ENCODE peak calls at places on chromosomes 7 and 10, in seven cellular contexts. X, W, M, R, F, V and I are unnamed samples. For H3K36me3 and H3K27me3, the result is how much of the 10 kb centered on the place peaks cover.

GRCh38 chr7:39624202-39624807 is 933 bp downstream of the RALA start:
- DNase-seq in R (no peak), V (peak), X (no peak), M (no peak), W (no peak), F (peak), I (peak)

GRCh38 chr7:11833431-11833830 is 1.4 kb upstream of the THSD7A start:
- DNase-seq in V (peak), F (peak), X (no peak), W (no peak), R (no peak), M (no peak), I (no peak)

GRCh38 chr7:18753972-18754610 is 258.5 kb downstream of the HDAC9 start:
- DNase-seq in M (no peak), X (peak), R (peak), W (no peak), F (no peak), V (peak), I (no peak)

GRCh38 chr7:111672901-111673300 is 110.6 kb upstream of the IMMP2L start:
- DNase-seq in F (no peak), X (no peak), W (no peak), R (no peak), V (no peak), M (no peak), I (no peak)

GRCh38 chr7:48875300-48875916 is 48.9 kb upstream of the CDC14C start:
- DNase-seq in R (peak), F (peak), M (no peak), X (peak), V (peak), W (no peak), I (peak)

GRCh38 chr10:25786181-25786580 is 147.8 kb upstream of the MYO3A start:
- DNase-seq in X (peak), F (no peak), M (no peak), W (no peak), R (no peak), V (peak), I (no peak)

GRCh38 chr10:70355234-70356021 is 27.0 kb downstream of the LRRC20 start:
- DNase-seq in V (no peak), R (no peak), W (no peak), M (peak), X (no peak), F (peak), I (no peak)

GRCh38 chr7:17564678-17565209 is 266.3 kb downstream of the AHR start:
- DNase-seq in X (peak), R (peak), M (no peak), V (peak), F (no peak), W (no peak), I (no peak)

GRCh38 chr10:7035111-7035761 is 375.6 kb downstream of the SFMBT2 start:
- DNase-seq in X (no peak), F (no peak), M (no peak), V (no peak), R (no peak), W (no peak), I (no peak)

GRCh38 chr10:44397476-44398225 is 12.8 kb upstream of the CXCL12 start:
- DNase-seq in W (no peak), F (no peak), R (no peak), M (peak), X (no peak), V (no peak), I (no peak)

GRCh38 chr7:93060865-93061264 is 56.9 kb downstream of the SAMD9 start:
- DNase-seq in M (no peak), W (no peak), R (no peak), F (no peak), V (no peak), X (no peak), I (no peak)

GRCh38 chr10:43689618-43689954 is 40.9 kb upstream of the ZNF32 start:
- DNase-seq in R (peak), X (peak), F (peak), M (peak), W (no peak), V (peak), I (peak)

GRCh38 chr7:32074787-32075570 is 4.8 kb upstream of the PDE1C start:
- DNase-seq in M (no peak), X (no peak), V (no peak), W (no peak), R (no peak), F (no peak), I (no peak)

GRCh38 chr7:77426521-77427051 is 10.4 kb upstream of the GSAP start:
- DNase-seq in M (no peak), W (no peak), X (peak), R (no peak), V (peak), F (peak), I (no peak)

GRCh38 chr7:8197994-8198698 is 63.8 kb downstream of the ICA1 start:
- DNase-seq in W (no peak), F (no peak), M (no peak), V (no peak), X (no peak), R (no peak), I (no peak)

GRCh38 chr7:106104861-106105260 is 7.3 kb downstream of the SYPL1 start:
- DNase-seq in V (no peak), M (no peak), W (no peak), R (no peak), X (no peak), F (no peak), I (no peak)

GRCh38 chr10:78991187-78991586 is 77.6 kb upstream of the ZMIZ1 start:
- DNase-seq in V (peak), R (no peak), W (no peak), X (peak), M (no peak), F (no peak), I (no peak)

GRCh38 chr7:131072505-131073091 is 255.1 kb upstream of the MKLN1 start:
- DNase-seq in X (peak), M (no peak), V (peak), F (peak), W (no peak), R (no peak), I (peak)

GRCh38 chr7:131074043-131074442 is 253.6 kb upstream of the MKLN1 start:
- DNase-seq in X (no peak), W (no peak), F (no peak), M (no peak), V (no peak), R (no peak), I (no peak)

GRCh38 chr7:131068604-131069021 is 259.1 kb upstream of the MKLN1 start:
- DNase-seq in M (no peak), X (peak), F (peak), R (no peak), W (no peak), V (peak), I (no peak)

GRCh38 chr7:131074585-131074984 is 253.1 kb upstream of the MKLN1 start:
- DNase-seq in X (no peak), R (no peak), M (no peak), F (no peak), V (no peak), W (no peak), I (no peak)

GRCh38 chr7:131071786-131072504 is 255.7 kb upstream of the MKLN1 start:
- DNase-seq in M (peak), X (peak), W (no peak), F (no peak), R (peak), V (peak), I (no peak)
- H3K4me3 ChIP-seq in M (no peak), X (peak), W (no peak), F (no peak), R (peak), V (peak), I (no peak)

GRCh38 chr10:14304029-14304428 is 26.7 kb downstream of the FRMD4A start:
- DNase-seq in W (no peak), V (no peak), F (no peak), X (no peak), M (no peak), R (no peak), I (no peak)
- H3K36me3 ChIP-seq in W (under half), V (under half), F (under half), X (under half), M (under half), R (under half), I (under half)

GRCh38 chr7:40947546-40947945 is 755.3 kb downstream of the INHBA start:
- DNase-seq in W (no peak), R (no peak), F (no peak), X (no peak), V (no peak), M (no peak), I (no peak)
- H3K27me3 ChIP-seq in W (under half), R (under half), F (under half), X (under half), V (under half), M (under half), I (under half)

GRCh38 chr7:149776305-149776704 is 2.9 kb upstream of the ZNF467 start:
- DNase-seq in W (no peak), V (no peak), M (peak), X (no peak), R (peak), F (no peak), I (peak)
- H3K4me3 ChIP-seq in W (no peak), V (no peak), M (no peak), X (no peak), R (no peak), F (no peak), I (no peak)

GRCh38 chr7:46671108-46671769 is 750.2 kb upstream of the IGFBP3 start:
- DNase-seq in W (no peak), R (no peak), V (no peak), M (no peak), F (no peak), X (no peak), I (no peak)
- H3K36me3 ChIP-seq in W (under half), R (under half), V (under half), M (under half), F (under half), X (under half), I (under half)

GRCh38 chr10:93073539-93074136 is at the start of gene CYP26A1:
- DNase-seq in R (no peak), W (no peak), X (no peak), M (no peak), V (no peak), F (peak), I (peak)
- H3K27me3 ChIP-seq in R (half or more), W (under half), X (half or more), M (under half), V (half or more), F (half or more), I (half or more)